ENCODE peak calls at places on chromosome 15, in ten cellular contexts. E is ovary; W is stimulated activated CD4-positive, alpha-beta T cell treated with anti-CD3 and anti-CD28 coated beads, TNF-alpha, amount 100 ng/mL, for 4 hours; I is NCI-H2227 treated with DMSO at 0.1 percent for 48 hours; U is NCI-H146; V is Right ventricle myocardium superior; R is iPS-NIHi11; X is chondrocyte; D is kidney glomerular epithelial cell; S is lower leg skin. B is an unnamed sample.

GRCh38 chr15:77058468-77058867 is 12.4 kb downstream of the TSPAN3 start:
- DNase-seq in S (no peak), V (no peak), U (no peak), I (no peak), W (no peak), R (no peak), E (no peak), X (no peak), D (no peak), B (no peak)

GRCh38 chr15:71716990-71717389 is 93.4 kb upstream of the NR2E3 start:
- DNase-seq in V (no peak), U (no peak), D (no peak), X (no peak), I (no peak), W (no peak), E (no peak), S (no peak), R (no peak), B (no peak)

GRCh38 chr15:91857772-91858171 is 4.3 kb downstream of the SLCO3A1 start:
- DNase-seq in X (no peak), D (no peak), V (no peak), E (no peak), R (no peak), I (no peak), S (no peak), U (no peak), W (peak; percentile 23), B (no peak)

GRCh38 chr15:66151809-66152208 is 101.7 kb downstream of the MEGF11 start:
- DNase-seq in V (peak; percentile 72), E (no peak), I (no peak), D (no peak), X (no peak), S (no peak), W (no peak), R (peak; percentile 81), U (peak; percentile 91), B (no peak)

GRCh38 chr15:92244703-92245102 is 149.0 kb upstream of the ST8SIA2 start:
- DNase-seq in U (no peak), S (no peak), W (no peak), R (no peak), D (no peak), I (no peak), E (no peak), X (no peak), V (no peak), B (no peak)

GRCh38 chr15:65355983-65356353 is 21.8 kb downstream of the IGDCC3 start:
- DNase-seq in V (no peak), S (no peak), X (no peak), E (no peak), I (no peak), U (peak; percentile 14), D (no peak), R (peak; percentile 36), W (no peak), B (no peak)

GRCh38 chr15:82663186-82663600 is 16.0 kb upstream of the CPEB1 start:
- DNase-seq in V (peak; percentile 55), R (peak; percentile 92), I (no peak), D (peak; percentile 37), X (no peak), W (no peak), E (peak; percentile 55), U (no peak), S (peak; percentile 75), B (peak; percentile 4)

GRCh38 chr15:66066439-66066838 is 187.1 kb downstream of the MEGF11 start:
- DNase-seq in W (no peak), I (no peak), E (no peak), U (no peak), V (no peak), X (no peak), R (no peak), S (peak; percentile 81), D (no peak), B (no peak)

GRCh38 chr15:62477929-62478328 is 312.8 kb upstream of the C2CD4B start:
- DNase-seq in W (no peak), R (no peak), E (no peak), V (no peak), S (no peak), I (no peak), D (no peak), U (no peak), X (no peak), B (no peak)

GRCh38 chr15:61084944-61085367 is 144.1 kb downstream of the RORA start:
- DNase-seq in I (no peak), D (no peak), R (peak; percentile 47), W (no peak), X (no peak), U (peak; percentile 69), E (no peak), S (no peak), V (no peak), B (no peak)

GRCh38 chr15:38253448-38253847 is 812 bp downstream of the SPRED1 start:
- DNase-seq in W (no peak), R (no peak), D (peak; percentile 54), V (no peak), I (no peak), X (no peak), S (no peak), E (no peak), U (no peak), B (peak; percentile 27)

GRCh38 chr15:84819791-84820190 is 2.6 kb downstream of the ALPK3 start:
- DNase-seq in R (no peak), V (no peak), W (no peak), S (peak; percentile 76), X (peak; percentile 21), I (no peak), E (no peak), D (no peak), U (no peak), B (no peak)

GRCh38 chr15:59611277-59612260 is at the start of gene GCNT3:
- DNase-seq in R (no peak), X (no peak), V (no peak), E (no peak), U (no peak), W (no peak), I (no peak), S (no peak), D (peak; percentile 98), B (no peak)

GRCh38 chr15:72184165-72184811 is 13.3 kb downstream of the GRAMD2A start:
- DNase-seq in W (no peak), U (no peak), I (no peak), V (no peak), X (no peak), E (no peak), S (no peak), R (peak; percentile 82), D (peak; percentile 34), B (no peak)

GRCh38 chr15:75695634-75696302 is 16.9 kb downstream of the CSPG4 start:
- DNase-seq in D (no peak), W (no peak), S (no peak), X (no peak), V (no peak), U (no peak), I (no peak), R (no peak), E (peak; percentile 30), B (no peak)

GRCh38 chr15:80509800-80510199 is 105.6 kb downstream of the ARNT2 start:
- DNase-seq in W (no peak), U (no peak), V (no peak), S (no peak), I (no peak), D (no peak), X (no peak), R (no peak), E (no peak), B (no peak)

GRCh38 chr15:68424754-68425390 is 7.1 kb downstream of the ITGA11 start:
- DNase-seq in V (no peak), W (no peak), R (no peak), I (no peak), D (no peak), E (no peak), X (peak; percentile 36), U (no peak), S (peak; percentile 23), B (no peak)

GRCh38 chr15:62799037-62799436 is 243.5 kb upstream of the TPM1 start:
- DNase-seq in D (no peak), V (no peak), R (no peak), X (no peak), I (no peak), W (no peak), U (no peak), S (no peak), E (no peak), B (no peak)

GRCh38 chr15:65856821-65857455 is 12.4 kb upstream of the RAB11A start:
- DNase-seq in X (no peak), U (peak; percentile 66), W (peak; percentile 76), S (peak; percentile 90), V (peak; percentile 78), D (no peak), I (no peak), R (peak; percentile 64), E (no peak), B (no peak)

GRCh38 chr15:70528270-70528706 is 235.1 kb downstream of the UACA start:
- DNase-seq in S (peak; percentile 46), U (no peak), D (peak; percentile 8), R (no peak), W (peak; percentile 29), X (no peak), V (no peak), I (no peak), E (no peak), B (no peak)

GRCh38 chr15:60520041-60520824 is 41.3 kb upstream of the ICE2 start:
- DNase-seq in U (no peak), E (no peak), V (no peak), I (no peak), X (no peak), D (no peak), S (no peak), R (no peak), W (no peak), B (no peak)

GRCh38 chr15:67776600-67776999 is 48.7 kb upstream of the SKOR1 start:
- DNase-seq in W (no peak), R (no peak), I (no peak), E (no peak), X (no peak), V (no peak), U (no peak), S (no peak), D (no peak), B (no peak)

GRCh38 chr15:68252925-68253534 is 23.5 kb upstream of the CLN6 start:
- DNase-seq in D (peak; percentile 77), R (peak; percentile 69), U (peak; percentile 66), S (no peak), X (no peak), W (no peak), E (no peak), V (no peak), I (peak; percentile 68), B (peak; percentile 54)

GRCh38 chr15:56019060-56019793 is 25.8 kb upstream of the NEDD4 start:
- DNase-seq in V (no peak), U (no peak), D (no peak), W (no peak), I (peak; percentile 20), X (no peak), E (no peak), R (no peak), S (no peak), B (no peak)

GRCh38 chr15:92637621-92638020 is 18.0 kb downstream of the FAM174B start:
- DNase-seq in R (no peak), U (no peak), X (no peak), I (no peak), W (no peak), V (no peak), S (peak; percentile 76), E (no peak), D (no peak), B (no peak)

GRCh38 chr15:99106417-99107220 is 1.7 kb downstream of the SYNM start:
- DNase-seq in R (no peak), E (no peak), V (peak; percentile 69), W (no peak), I (no peak), U (peak; percentile 24), S (peak; percentile 85), X (peak; percentile 18), D (no peak), B (no peak)

GRCh38 chr15:41506796-41507341 is 6.8 kb downstream of the LTK start:
- DNase-seq in V (no peak), D (no peak), I (no peak), W (no peak), U (no peak), X (no peak), E (no peak), S (no peak), R (peak; percentile 44), B (no peak)

GRCh38 chr15:52217186-52217585 is 26.0 kb upstream of the GNB5 start:
- DNase-seq in W (no peak), S (peak; percentile 84), U (no peak), I (no peak), R (peak; percentile 48), X (no peak), D (no peak), V (no peak), E (no peak), B (no peak)